ENCODE peak calls at places on chromosomes 6 and 20, in eight cellular contexts. I, R, A, V, J, L, Z and U are unnamed samples.
A peak's percentile ranks its signal among the peaks of the same experiment; 100 is the strongest.

GRCh38 chr6:55449219-55449618 is 122.0 kb downstream of the GFRAL start:
- DNase-seq in R (no peak), L (no peak), V (no peak), Z (no peak), J (no peak), A (no peak), I (no peak), U (no peak)

GRCh38 chr6:87702589-87702945 is 534 bp upstream of the AKIRIN2 start:
- DNase-seq in J (no peak), Z (peak; percentile 59), V (no peak), A (no peak), I (no peak), L (no peak), R (no peak), U (no peak)

GRCh38 chr6:43682724-43683429 is 4.7 kb downstream of the MRPS18A start:
- DNase-seq in I (no peak), V (no peak), J (no peak), L (no peak), A (no peak), Z (no peak), R (no peak), U (no peak)

GRCh38 chr20:32570401-32571190 is 14.5 kb downstream of the NOL4L start:
- DNase-seq in A (no peak), V (no peak), Z (peak; percentile 68), I (no peak), R (no peak), J (peak; percentile 81), L (no peak), U (no peak)

GRCh38 chr6:36141091-36141490 is 10.8 kb downstream of the MAPK13 start:
- DNase-seq in R (no peak), Z (no peak), J (no peak), A (no peak), L (peak; percentile 1), I (no peak), V (no peak), U (no peak)

GRCh38 chr6:128498244-128498643 is 22.2 kb downstream of the PTPRK start:
- DNase-seq in J (no peak), Z (no peak), V (no peak), R (no peak), I (no peak), A (no peak), L (no peak), U (no peak)

GRCh38 chr6:971981-972640 is 279.2 kb upstream of the EXOC2 start:
- DNase-seq in Z (no peak), R (no peak), I (no peak), A (no peak), L (no peak), J (no peak), V (peak; percentile 5), U (no peak)

GRCh38 chr6:63573899-63574553 is 1.7 kb downstream of the LOC128125822 start:
- DNase-seq in R (no peak), Z (peak; percentile 51), A (peak; percentile 63), V (no peak), I (peak; percentile 33), J (no peak), L (no peak), U (peak; percentile 83)

GRCh38 chr6:36121752-36122494 is 8.4 kb upstream of the MAPK13 start:
- DNase-seq in V (no peak), Z (no peak), A (no peak), I (no peak), L (no peak), J (no peak), R (no peak), U (peak; percentile 53)

GRCh38 chr20:755931-756330 is 12.4 kb downstream of the SLC52A3 start:
- DNase-seq in L (no peak), R (no peak), I (no peak), Z (no peak), A (no peak), J (no peak), V (no peak), U (no peak)

GRCh38 chr6:77015350-77015749 is 447.9 kb downstream of the HTR1B start:
- DNase-seq in I (no peak), J (no peak), Z (peak; percentile 53), A (no peak), L (no peak), V (peak; percentile 21), R (no peak), U (no peak)

GRCh38 chr6:150766201-150766997 is 99.1 kb upstream of the MTHFD1L start:
- DNase-seq in L (no peak), I (no peak), V (no peak), Z (no peak), J (no peak), A (no peak), R (no peak), U (no peak)

GRCh38 chr20:44166477-44166876 is 20.5 kb downstream of the JPH2 start:
- DNase-seq in R (no peak), Z (no peak), A (no peak), L (no peak), I (no peak), J (peak; percentile 50), V (no peak), U (no peak)

GRCh38 chr20:41138217-41138526 is 829 bp downstream of the PLCG1 start:
- DNase-seq in V (no peak), I (no peak), Z (peak; percentile 16), L (no peak), R (no peak), A (no peak), J (no peak), U (peak; percentile 67)

GRCh38 chr6:111487656-111488055 is 4.6 kb upstream of the REV3L start:
- DNase-seq in R (no peak), A (no peak), Z (peak; percentile 8), V (no peak), L (no peak), I (peak; percentile 9), J (no peak), U (no peak)

GRCh38 chr6:7137335-7138106 is 29.8 kb downstream of the RREB1 start:
- DNase-seq in I (peak; percentile 59), J (peak; percentile 67), L (no peak), R (peak; percentile 29), Z (peak; percentile 68), V (no peak), A (peak; percentile 28), U (peak; percentile 74)

GRCh38 chr6:138428943-138429616 is 25.1 kb downstream of the HEBP2 start:
- DNase-seq in L (no peak), I (no peak), A (peak; percentile 21), V (peak; percentile 24), Z (peak; percentile 39), R (no peak), J (no peak), U (peak; percentile 39)

GRCh38 chr20:38109657-38110524 is 55.2 kb downstream of the TGM2 start:
- DNase-seq in V (peak; percentile 98), R (no peak), L (peak; percentile 91), A (no peak), Z (peak; percentile 99), J (peak; percentile 62), I (no peak), U (peak; percentile 49)

GRCh38 chr6:44254201-44254956 is 2.9 kb downstream of the SLC35B2 start:
- DNase-seq in A (no peak), J (no peak), I (no peak), V (no peak), R (no peak), L (no peak), Z (no peak), U (no peak)

GRCh38 chr6:156031516-156031915 is 575.9 kb upstream of the NOX3 start:
- DNase-seq in I (no peak), A (no peak), J (no peak), V (no peak), L (no peak), Z (no peak), R (no peak), U (no peak)

GRCh38 chr20:8385247-8385646 is 253.2 kb downstream of the PLCB1 start:
- DNase-seq in V (peak; percentile 67), R (no peak), Z (peak; percentile 73), I (no peak), L (no peak), A (peak; percentile 8), J (no peak), U (no peak)

GRCh38 chr20:10652660-10653191 is 21.1 kb downstream of the JAG1 start:
- DNase-seq in J (no peak), V (no peak), L (no peak), I (no peak), A (no peak), R (no peak), Z (no peak), U (no peak)

GRCh38 chr20:31551581-31552081 is 37.4 kb downstream of the HM13 start:
- DNase-seq in R (no peak), A (no peak), J (no peak), I (no peak), V (no peak), Z (no peak), L (no peak), U (no peak)

GRCh38 chr6:66662196-66662595 is 955.2 kb upstream of the EYS start:
- DNase-seq in R (no peak), V (no peak), J (no peak), A (no peak), L (no peak), Z (no peak), I (no peak), U (no peak)

GRCh38 chr20:14178952-14179351 is 158.5 kb downstream of the FLRT3 start:
- DNase-seq in L (no peak), I (no peak), J (no peak), V (no peak), R (no peak), Z (no peak), A (no peak), U (no peak)

GRCh38 chr6:136084403-136084802 is 165.7 kb downstream of the MTFR2 start:
- DNase-seq in R (no peak), V (no peak), L (no peak), A (no peak), Z (no peak), J (no peak), I (no peak), U (no peak)

GRCh38 chr6:39421383-39422225 is 99.1 kb upstream of the KCNK16 start:
- DNase-seq in I (no peak), A (no peak), V (no peak), Z (no peak), J (no peak), L (no peak), R (no peak), U (no peak)

GRCh38 chr20:6473197-6473596 is 294.3 kb upstream of the BMP2 start:
- DNase-seq in V (no peak), R (no peak), L (no peak), Z (peak; percentile 19), I (no peak), J (no peak), A (no peak), U (no peak)

GRCh38 chr6:20969551-20969950 is 435.3 kb downstream of the CDKAL1 start:
- DNase-seq in Z (no peak), R (no peak), A (no peak), L (no peak), J (no peak), I (no peak), V (no peak), U (no peak)

GRCh38 chr6:105591053-105591452 is 188.2 kb upstream of the PREP start:
- DNase-seq in J (no peak), Z (no peak), I (no peak), R (no peak), A (no peak), V (no peak), L (no peak), U (no peak)

GRCh38 chr20:24389686-24390085 is 79.7 kb upstream of the SYNDIG1 start:
- DNase-seq in I (peak; percentile 2), J (no peak), A (no peak), R (no peak), Z (no peak), V (no peak), L (no peak), U (no peak)

GRCh38 chr6:161100072-161100471 is 108.5 kb downstream of the MAP3K4 start:
- DNase-seq in L (no peak), J (no peak), Z (no peak), V (no peak), I (no peak), R (no peak), A (no peak), U (no peak)

GRCh38 chr20:3168829-3169590 is 4.3 kb downstream of the LZTS3 start:
- DNase-seq in A (no peak), R (no peak), L (no peak), J (no peak), V (no peak), I (no peak), Z (no peak), U (no peak)

GRCh38 chr6:107987805-107988204 is 29.8 kb upstream of the SEC63 start:
- DNase-seq in A (no peak), Z (no peak), I (no peak), L (no peak), R (no peak), J (no peak), V (no peak), U (no peak)